ENCODE peak calls at places on chromosomes 11 and 22, in eight cellular contexts. T is NCI-H524, N is NCI-H1930, Y is HTR-8/SVneo, Q is globus pallidus, W is AG09309, G is immature natural killer cell, P is left lobe of liver. F is an unnamed sample.

GRCh38 chr11:101127699-101128570 is 1.7 kb downstream of the PGR start:
- DNase-seq in T (peak), P (no peak), N (peak), Y (peak), Q (no peak), G (no peak), W (no peak), F (no peak)

GRCh38 chr11:57474017-57474750 is 13.9 kb downstream of the RTN4RL2 start:
- DNase-seq in Q (no peak), P (no peak), Y (no peak), W (no peak), N (no peak), T (no peak), G (peak), F (peak)

GRCh38 chr22:49590851-49591445 is 236.7 kb downstream of the BRD1 start:
- DNase-seq in G (no peak), T (no peak), P (no peak), Q (no peak), N (no peak), Y (no peak), W (no peak), F (no peak)

GRCh38 chr11:92975285-92975684 is 5.8 kb downstream of the MTNR1B start:
- DNase-seq in Q (no peak), P (no peak), Y (no peak), G (no peak), W (no peak), T (no peak), N (no peak), F (no peak)

GRCh38 chr11:30821438-30821965 is 235.3 kb upstream of the MPPED2 start:
- DNase-seq in Y (no peak), G (no peak), W (no peak), Q (no peak), N (no peak), T (no peak), P (no peak), F (no peak)

GRCh38 chr11:88555018-88555828 is 217.7 kb upstream of the CTSC start:
- DNase-seq in Y (peak), Q (no peak), W (peak), N (no peak), G (no peak), T (no peak), P (no peak), F (no peak)

GRCh38 chr11:108616549-108616948 is 23.0 kb upstream of the EXPH5 start:
- DNase-seq in T (no peak), P (no peak), Q (no peak), N (no peak), W (peak), Y (peak), G (no peak), F (no peak)

GRCh38 chr11:72223615-72224586 is 666 bp upstream of the INPPL1 start:
- DNase-seq in Q (peak), P (peak), T (peak), G (peak), N (peak), Y (peak), W (no peak), F (peak)

GRCh38 chr22:47201186-47201995 is 438.9 kb downstream of the TBC1D22A start:
- DNase-seq in G (no peak), Q (no peak), T (no peak), N (no peak), W (no peak), Y (no peak), P (peak), F (peak)

GRCh38 chr22:19478086-19478392 is 954 bp downstream of the UFD1 start:
- DNase-seq in G (no peak), N (no peak), T (no peak), Y (no peak), Q (no peak), P (no peak), W (no peak), F (no peak)

GRCh38 chr11:36376888-36377758 is 81.0 kb downstream of the PRR5L start:
- DNase-seq in W (no peak), Y (peak), P (no peak), T (peak), N (peak), G (peak), Q (peak), F (peak)

GRCh38 chr11:38046571-38047135 is 1448.6 kb upstream of the RAG2 start:
- DNase-seq in W (no peak), N (no peak), Y (no peak), Q (no peak), T (no peak), G (no peak), P (no peak), F (no peak)

GRCh38 chr11:43987384-43988039 is 45.1 kb downstream of the C11orf96 start:
- DNase-seq in W (peak), G (no peak), Y (no peak), Q (peak), P (peak), T (no peak), N (no peak), F (no peak)

GRCh38 chr22:33519974-33520903 is 400.0 kb downstream of the LARGE1 start:
- DNase-seq in T (no peak), Y (no peak), Q (no peak), P (no peak), N (no peak), G (no peak), W (no peak), F (no peak)

GRCh38 chr11:57318178-57318577 is 6.6 kb downstream of the TNKS1BP1 start:
- DNase-seq in N (no peak), T (no peak), G (no peak), P (no peak), Y (no peak), W (no peak), Q (no peak), F (no peak)

GRCh38 chr22:38034884-38035529 is 22.2 kb upstream of the PICK1 start:
- DNase-seq in T (no peak), W (no peak), Y (no peak), G (no peak), P (no peak), Q (no peak), N (no peak), F (no peak)

GRCh38 chr11:102994101-102994500 is 38.6 kb upstream of the MMP13 start:
- DNase-seq in N (no peak), Y (peak), G (no peak), P (no peak), W (no peak), Q (no peak), T (no peak), F (no peak)

GRCh38 chr11:67645521-67646457 is 4.7 kb downstream of the ACY3 start:
- DNase-seq in P (no peak), G (no peak), T (no peak), N (no peak), W (no peak), Q (no peak), Y (no peak), F (no peak)

GRCh38 chr22:44288951-44289350 is 23.8 kb downstream of the SHISAL1 start:
- DNase-seq in Q (no peak), P (no peak), Y (no peak), G (no peak), T (no peak), N (no peak), W (no peak), F (no peak)

GRCh38 chr11:3920148-3920852 is 64.8 kb downstream of the STIM1 start:
- DNase-seq in T (no peak), G (peak), Q (no peak), P (no peak), N (no peak), Y (no peak), W (peak), F (peak)

GRCh38 chr11:109033627-109034340 is 368.9 kb downstream of the DDX10 start:
- DNase-seq in N (no peak), T (no peak), G (no peak), Q (no peak), Y (no peak), P (no peak), W (peak), F (no peak)